ENCODE peak calls at places on chromosome 7, in ten cellular contexts. F, V, G, X, T, S, Y, B, H and M are unnamed samples. For H3K4me1, the result is how much of the 10 kb centered on the place peaks cover.

GRCh38 chr7:32586291-32587221 is 91.3 kb downstream of the AVL9 start:
- DNase-seq in S (no peak), G (no peak), X (no peak), F (no peak), T (peak), H (no peak), Y (no peak), V (peak), B (peak), M (peak)

GRCh38 chr7:156473476-156474240 is 166.9 kb upstream of the RNF32 start:
- DNase-seq in S (no peak), F (peak), B (peak), X (peak), G (peak), V (peak), H (no peak), T (peak), Y (no peak), M (peak)

GRCh38 chr7:1850111-1850975 is 180.3 kb downstream of the ELFN1 start:
- DNase-seq in X (no peak), G (no peak), F (no peak), H (no peak), S (peak), Y (no peak), B (no peak), V (no peak), T (no peak), M (no peak)

GRCh38 chr7:141974831-141975230 is 1.3 kb upstream of the TAS2R38 start:
- DNase-seq in G (no peak), V (peak), Y (no peak), T (no peak), F (peak), X (peak), H (no peak), S (no peak), B (no peak), M (peak)

GRCh38 chr7:154774303-154774702 is 228.6 kb downstream of the PAXIP1 start:
- DNase-seq in V (no peak), B (no peak), T (no peak), H (no peak), F (no peak), Y (no peak), X (no peak), G (no peak), S (no peak), M (no peak)

GRCh38 chr7:90769036-90769435 is 172.9 kb downstream of the CDK14 start:
- DNase-seq in B (no peak), H (no peak), S (no peak), G (no peak), T (no peak), Y (no peak), X (no peak), V (no peak), F (no peak), M (no peak)

GRCh38 chr7:26461508-26461907 is 169.8 kb downstream of the SNX10 start:
- DNase-seq in F (no peak), H (no peak), S (no peak), G (no peak), Y (no peak), B (no peak), T (no peak), X (no peak), V (no peak), M (no peak)

GRCh38 chr7:41925946-41926345 is 223.1 kb upstream of the INHBA start:
- DNase-seq in B (no peak), G (no peak), T (no peak), Y (no peak), S (no peak), H (no peak), X (no peak), V (no peak), F (no peak), M (no peak)

GRCh38 chr7:55794527-55794926 is 68.0 kb downstream of the SEPTIN14 start:
- DNase-seq in T (no peak), H (no peak), X (no peak), Y (peak), V (peak), G (no peak), F (peak), S (no peak), B (no peak), M (no peak)

GRCh38 chr7:149071641-149072437 is 18.7 kb downstream of the ZNF786 start:
- DNase-seq in Y (no peak), V (no peak), H (no peak), G (no peak), T (peak), F (peak), B (peak), S (no peak), X (no peak), M (no peak)

GRCh38 chr7:33716581-33717477 is 188.5 kb upstream of the BMPER start:
- DNase-seq in G (no peak), Y (peak), H (no peak), V (peak), S (no peak), X (no peak), F (peak), T (peak), B (no peak), M (peak)

GRCh38 chr7:108653526-108653925 is 83.9 kb downstream of the DNAJB9 start:
- DNase-seq in G (no peak), X (no peak), V (no peak), F (no peak), B (no peak), Y (no peak), H (no peak), T (no peak), S (no peak), M (no peak)

GRCh38 chr7:131231381-131232220 is 96.1 kb upstream of the MKLN1 start:
- DNase-seq in S (no peak), F (no peak), B (peak), G (no peak), X (peak), H (no peak), T (no peak), V (no peak), Y (no peak), M (peak)

GRCh38 chr7:131076032-131076431 is 251.6 kb upstream of the MKLN1 start:
- DNase-seq in S (no peak), V (peak), F (no peak), X (no peak), B (no peak), T (no peak), G (no peak), Y (no peak), H (no peak), M (peak)

GRCh38 chr7:142925413-142925812 is 8.1 kb downstream of the TRPV5 start:
- DNase-seq in S (no peak), F (peak), Y (no peak), X (no peak), T (no peak), V (no peak), H (no peak), B (no peak), G (no peak), M (no peak)

GRCh38 chr7:18846765-18847215 is 270.6 kb downstream of the TWIST1 start:
- DNase-seq in F (no peak), X (no peak), B (no peak), V (no peak), H (no peak), G (no peak), S (no peak), Y (no peak), T (no peak), M (peak)

GRCh38 chr7:79489371-79489770 is 35.9 kb upstream of the MAGI2 start:
- DNase-seq in Y (no peak), S (no peak), X (no peak), T (no peak), H (no peak), G (no peak), V (no peak), B (no peak), F (no peak), M (no peak)

GRCh38 chr7:12244129-12244528 is 33.0 kb downstream of the TMEM106B start:
- DNase-seq in F (peak), Y (no peak), V (peak), B (no peak), X (peak), T (peak), G (no peak), S (peak), H (no peak), M (no peak)

GRCh38 chr7:1954366-1955004 is 278.3 kb downstream of the MAD1L1 start:
- DNase-seq in G (no peak), B (no peak), Y (no peak), X (no peak), S (no peak), T (no peak), V (no peak), F (no peak), H (no peak), M (no peak)

GRCh38 chr7:151990567-151990966 is 34.3 kb downstream of the GALNTL5 start:
- DNase-seq in F (peak), S (no peak), X (no peak), G (no peak), Y (no peak), B (no peak), H (no peak), V (peak), T (no peak), M (no peak)

GRCh38 chr7:79308176-79308575 is 145.3 kb downstream of the MAGI2 start:
- DNase-seq in F (peak), X (no peak), T (peak), S (no peak), Y (no peak), B (no peak), V (peak), G (no peak), H (no peak), M (peak)

GRCh38 chr7:41481353-41481752 is 221.5 kb downstream of the INHBA start:
- DNase-seq in X (no peak), V (no peak), S (no peak), T (no peak), B (no peak), F (no peak), Y (no peak), H (no peak), G (no peak), M (peak)

GRCh38 chr7:91082854-91083495 is 181.3 kb upstream of the FZD1 start:
- DNase-seq in G (no peak), S (no peak), F (peak), H (no peak), Y (no peak), V (peak), B (no peak), T (no peak), X (no peak), M (peak)

GRCh38 chr7:127332884-127333283 is 59.6 kb downstream of the ZNF800 start:
- DNase-seq in B (no peak), G (no peak), V (no peak), H (no peak), F (no peak), T (no peak), X (no peak), Y (no peak), S (no peak), M (no peak)

GRCh38 chr7:26127411-26127810 is 24.6 kb upstream of the NFE2L3 start:
- DNase-seq in T (no peak), S (no peak), H (no peak), X (no peak), Y (peak), F (no peak), B (no peak), G (no peak), V (no peak), M (no peak)

GRCh38 chr7:122719010-122719578 is 16.4 kb upstream of the RNF148 start:
- DNase-seq in H (no peak), S (no peak), Y (no peak), V (no peak), G (no peak), X (no peak), F (no peak), T (no peak), B (no peak), M (no peak)

GRCh38 chr7:18117482-18117881 is 89.8 kb upstream of the PRPS1L1 start:
- DNase-seq in X (peak), G (peak), F (no peak), B (no peak), S (no peak), T (no peak), H (no peak), Y (no peak), V (no peak), M (peak)

GRCh38 chr7:39529582-39529981 is 36.6 kb upstream of the YAE1 start:
- DNase-seq in Y (no peak), X (no peak), H (no peak), V (no peak), S (no peak), G (no peak), B (no peak), F (no peak), T (no peak), M (no peak)

GRCh38 chr7:22350466-22351328 is 6.3 kb downstream of the RAPGEF5 start:
- DNase-seq in G (no peak), S (no peak), Y (peak), X (peak), V (peak), F (no peak), H (no peak), B (no peak), T (no peak), M (no peak)

GRCh38 chr7:131057015-131057518 is 270.6 kb upstream of the MKLN1 start:
- DNase-seq in B (no peak), V (no peak), H (no peak), Y (no peak), S (no peak), X (no peak), G (peak), T (no peak), F (no peak), M (peak)

GRCh38 chr7:155182406-155182970 is 112.4 kb downstream of the HTR5A start:
- DNase-seq in Y (no peak), X (no peak), V (no peak), S (no peak), G (no peak), F (no peak), B (no peak), H (no peak), T (no peak), M (no peak)

GRCh38 chr7:40979296-40979695 is 723.6 kb downstream of the INHBA start:
- DNase-seq in T (no peak), H (no peak), F (no peak), V (no peak), G (no peak), X (no peak), B (no peak), S (no peak), Y (no peak), M (no peak)

GRCh38 chr7:115782716-115783460 is 247.7 kb downstream of the TFEC start:
- DNase-seq in F (no peak), Y (no peak), H (no peak), S (no peak), G (no peak), V (no peak), X (peak), T (no peak), B (no peak), M (peak)

GRCh38 chr7:47648301-47648900 is 66.5 kb upstream of the TNS3 start:
- DNase-seq in G (no peak), T (no peak), B (no peak), V (no peak), S (no peak), X (no peak), F (no peak), Y (no peak), H (no peak), M (peak)

GRCh38 chr7:142853739-142854504 is 954 bp upstream of the EPHB6 start:
- DNase-seq in X (peak), T (peak), V (peak), Y (peak), B (peak), H (no peak), S (peak), G (peak), F (peak), M (peak)

GRCh38 chr7:40015790-40016296 is 65.8 kb downstream of the CDK13 start:
- DNase-seq in V (peak), X (peak), B (no peak), H (no peak), F (no peak), G (peak), S (no peak), T (no peak), Y (no peak), M (peak)

GRCh38 chr7:116954443-116954838 is 1.1 kb downstream of the ST7 start:
- DNase-seq in S (no peak), X (no peak), H (no peak), V (no peak), F (no peak), B (no peak), Y (no peak), G (no peak), T (no peak), M (no peak)

GRCh38 chr7:116955801-116956514 is 2.7 kb downstream of the ST7 start:
- DNase-seq in B (no peak), Y (no peak), H (no peak), S (no peak), X (peak), T (no peak), G (peak), F (no peak), V (no peak), M (peak)

GRCh38 chr7:116953727-116954442 is 584 bp downstream of the ST7 start:
- DNase-seq in B (peak), G (peak), S (peak), X (peak), Y (peak), T (peak), V (peak), H (peak), F (peak), M (peak)

GRCh38 chr7:116956515-116956804 is 3.2 kb downstream of the ST7 start:
- DNase-seq in H (no peak), F (no peak), S (no peak), Y (no peak), G (no peak), T (no peak), V (no peak), X (no peak), B (no peak), M (no peak)

GRCh38 chr7:116955340-116955739 is 2.0 kb downstream of the ST7 start:
- DNase-seq in F (no peak), X (no peak), S (no peak), V (no peak), B (no peak), H (no peak), T (no peak), Y (no peak), G (no peak), M (no peak)
- H3K4me3 ChIP-seq in F (peak), X (no peak), S (peak), V (peak), B (peak), H (peak), T (no peak), Y (peak), G (peak), M (peak)

GRCh38 chr7:30874656-30875317 is 36.9 kb upstream of the AQP1 start:
- DNase-seq in F (no peak), G (no peak), H (no peak), T (no peak), S (no peak), B (no peak), Y (no peak), X (no peak), V (peak), M (no peak)
- H3K4me1 ChIP-seq in F (under half), G (under half), H (under half), T (under half), S (under half), B (half or more), Y (under half), X (under half), V (under half), M (under half)

GRCh38 chr7:137986252-137987010 is 15.5 kb downstream of the CREB3L2 start:
- DNase-seq in H (no peak), F (no peak), S (no peak), T (no peak), B (no peak), G (no peak), Y (no peak), V (no peak), X (peak), M (peak)
- H3K4me3 ChIP-seq in H (peak), F (no peak), S (no peak), T (no peak), B (no peak), G (no peak), Y (no peak), V (no peak), X (no peak), M (peak)

GRCh38 chr7:100887955-100888481 is 1.5 kb downstream of the UFSP1 start:
- DNase-seq in Y (no peak), F (no peak), V (no peak), H (no peak), T (no peak), S (no peak), X (no peak), B (no peak), G (peak), M (no peak)
- H3K4me1 ChIP-seq in Y (under half), F (under half), V (under half), H (under half), T (under half), S (under half), X (under half), B (under half), G (under half), M (under half)

DNA sequence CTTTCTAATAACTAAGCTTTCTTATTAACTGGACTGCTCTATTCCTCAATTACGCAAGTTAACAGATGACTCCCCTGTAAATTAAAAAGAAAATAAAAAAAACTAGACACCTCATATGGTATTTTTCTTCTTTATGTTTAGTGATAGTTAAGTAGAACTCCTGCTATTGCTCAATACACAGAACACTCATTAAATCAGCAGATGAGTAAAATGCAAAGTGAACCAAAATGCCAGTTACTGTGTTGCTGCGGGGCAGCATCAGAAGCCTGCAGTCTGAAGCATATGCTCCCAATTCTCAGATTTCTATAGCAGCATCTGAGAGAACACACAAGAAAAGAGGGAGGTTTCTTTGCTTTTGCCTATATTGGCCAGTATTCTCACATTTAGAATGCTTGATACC is 28.4 kb downstream of the CDK6 start:
- DNase-seq in G (no peak), B (no peak), S (no peak), X (no peak), H (no peak), V (no peak), Y (no peak), F (no peak), T (no peak), M (peak)
- H3K4me3 ChIP-seq in G (no peak), B (no peak), S (no peak), X (no peak), H (no peak), V (no peak), Y (no peak), F (no peak), T (no peak), M (no peak)